ENCODE peak calls at places on chromosomes 1 and 21, in seven cellular contexts. O is mesendoderm, B is mesenchymal stem cell, W is IMR-90, J is neuronal stem cell, F is H9, T is H1. V is an unnamed sample.

GRCh38 chr21:29102791-29103257 is 27.6 kb upstream of the MAP3K7CL start:
- DNase-seq in O (no peak), B (peak; percentile 63), W (peak; percentile 61), J (no peak), F (no peak), T (no peak), V (no peak)

GRCh38 chr1:161706483-161707347 is at the start of gene FCRLA:
- DNase-seq in O (no peak), B (peak; percentile 97), W (peak; percentile 97), J (no peak), F (no peak), T (no peak), V (peak; percentile 9)

GRCh38 chr1:175733762-175734161 is 9.6 kb downstream of the TNR start:
- DNase-seq in O (no peak), B (no peak), W (no peak), J (no peak), F (no peak), T (no peak), V (no peak)

GRCh38 chr1:108704501-108704900 is 8.2 kb upstream of the FNDC7 start:
- DNase-seq in O (no peak), B (peak; percentile 78), W (peak; percentile 81), J (no peak), F (no peak), T (no peak), V (no peak)

GRCh38 chr1:157878059-157878458 is 36.5 kb upstream of the CD5L start:
- DNase-seq in O (peak; percentile 77), B (peak; percentile 19), W (peak; percentile 35), J (peak; percentile 2), F (peak; percentile 30), T (no peak), V (peak; percentile 34)

GRCh38 chr1:51058863-51059262 is 43.2 kb upstream of the C1orf185 start:
- DNase-seq in O (peak; percentile 25), B (peak; percentile 57), W (peak; percentile 37), J (no peak), F (peak; percentile 40), T (no peak), V (peak; percentile 35)

GRCh38 chr1:71294178-71294577 is 213.3 kb upstream of the ZRANB2 start:
- DNase-seq in O (no peak), B (no peak), W (peak; percentile 46), J (no peak), F (no peak), T (no peak), V (no peak)

GRCh38 chr1:43446388-43446740 is 7.4 kb downstream of the HYI start:
- DNase-seq in O (no peak), B (no peak), W (no peak), J (no peak), F (peak; percentile 21), T (no peak), V (peak; percentile 52)

GRCh38 chr1:108664426-108664950 is 3.6 kb upstream of the HENMT1 start:
- DNase-seq in O (no peak), B (no peak), W (no peak), J (no peak), F (no peak), T (no peak), V (no peak)

GRCh38 chr1:224500802-224501201 is 66.2 kb upstream of the WDR26 start:
- DNase-seq in O (no peak), B (no peak), W (no peak), J (no peak), F (no peak), T (no peak), V (no peak)

GRCh38 chr1:94039514-94039870 is 81.5 kb downstream of the ABCA4 start:
- DNase-seq in O (peak; percentile 86), B (peak; percentile 78), W (peak; percentile 62), J (peak; percentile 86), F (peak; percentile 75), T (peak; percentile 86), V (peak; percentile 35)

GRCh38 chr1:162988869-162989268 is 80.3 kb upstream of the RGS4 start:
- DNase-seq in O (peak; percentile 71), B (no peak), W (no peak), J (no peak), F (peak; percentile 48), T (peak; percentile 45), V (no peak)

GRCh38 chr1:24562625-24563024 is 6.7 kb downstream of the NCMAP start:
- DNase-seq in O (no peak), B (no peak), W (no peak), J (no peak), F (no peak), T (no peak), V (no peak)

GRCh38 chr1:2311184-2312032 is 79.9 kb downstream of the MORN1 start:
- DNase-seq in O (peak; percentile 88), B (peak; percentile 78), W (peak; percentile 58), J (no peak), F (peak; percentile 88), T (peak; percentile 83), V (peak; percentile 57)

GRCh38 chr1:32680642-32681041 is 21.9 kb downstream of the SYNC start:
- DNase-seq in O (no peak), B (no peak), W (no peak), J (no peak), F (no peak), T (no peak), V (no peak)

GRCh38 chr1:196875935-196876334 is 11.9 kb upstream of the CFHR4 start:
- DNase-seq in O (no peak), B (no peak), W (no peak), J (no peak), F (no peak), T (no peak), V (no peak)

GRCh38 chr1:196877964-196878363 is 9.9 kb upstream of the CFHR4 start:
- DNase-seq in O (peak; percentile 75), B (peak; percentile 1), W (peak; percentile 12), J (peak; percentile 24), F (peak; percentile 81), T (peak; percentile 60), V (no peak)

GRCh38 chr1:196873385-196873784 is 14.5 kb upstream of the CFHR4 start:
- DNase-seq in O (no peak), B (no peak), W (no peak), J (no peak), F (no peak), T (no peak), V (no peak)
- H2BK120ac ChIP-seq in O (no peak overlapping the region), B (no peak overlapping the region), W (no peak overlapping the region), J (no peak overlapping the region), F (no peak overlapping the region), T (no peak overlapping the region), V (no peak overlapping the region)

DNA sequence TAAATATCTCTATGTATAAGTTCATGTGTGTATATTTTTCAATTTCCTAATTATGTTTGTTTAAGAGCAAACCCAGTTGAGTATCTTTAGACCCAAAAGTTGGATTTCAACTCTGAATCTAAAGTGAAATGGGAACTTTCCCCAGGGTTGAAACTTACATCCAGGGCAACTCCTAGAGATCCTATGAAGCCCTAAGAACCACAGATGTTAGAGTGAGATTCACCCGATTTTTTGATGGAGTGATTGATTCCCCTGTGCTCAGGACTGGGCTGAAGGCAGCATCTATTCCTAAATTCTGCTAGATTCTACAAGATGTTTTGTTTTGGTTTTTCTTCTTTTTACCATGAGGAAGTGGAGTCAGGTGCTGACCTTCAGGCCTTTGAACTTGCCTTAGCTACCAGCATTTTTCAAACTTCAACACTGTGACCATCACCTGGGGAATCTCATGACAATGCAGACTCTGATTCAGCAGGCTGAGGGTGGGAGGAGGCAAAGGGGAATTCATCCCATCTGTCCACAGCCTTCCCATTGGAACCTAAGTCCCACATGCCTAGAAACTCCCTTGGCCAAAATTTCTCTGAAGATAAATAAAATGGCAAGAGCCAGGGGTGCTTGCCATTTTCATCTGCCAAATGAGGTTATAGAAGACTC is 145.5 kb downstream of the ETS2 start:
- DNase-seq in O (no peak), B (no peak), W (no peak), J (no peak), F (no peak), T (no peak), V (peak; percentile 81)
- H4K8ac ChIP-seq in O (no peak overlapping the region), B (peak overlapping the region; percentile 45), W (peak overlapping the region; percentile 9), J (no peak overlapping the region), F (no peak overlapping the region), T (no peak overlapping the region), V (no peak overlapping the region)

GRCh38 chr1:235930543-235930942 is 63.8 kb upstream of the LYST start:
- DNase-seq in O (peak; percentile 49), B (no peak), W (no peak), J (no peak), F (no peak), T (no peak), V (no peak)

GRCh38 chr1:235933483-235934116 is 66.9 kb upstream of the LYST start:
- DNase-seq in O (no peak), B (no peak), W (no peak), J (no peak), F (no peak), T (no peak), V (no peak)

GRCh38 chr1:235933017-235933416 is 66.3 kb upstream of the LYST start:
- DNase-seq in O (no peak), B (no peak), W (no peak), J (no peak), F (no peak), T (no peak), V (no peak)

GRCh38 chr1:235931181-235931738 is 64.6 kb upstream of the LYST start:
- DNase-seq in O (no peak), B (no peak), W (no peak), J (no peak), F (no peak), T (no peak), V (no peak)

GRCh38 chr1:235932090-235932510 is 65.4 kb upstream of the LYST start:
- DNase-seq in O (no peak), B (no peak), W (no peak), J (no peak), F (no peak), T (no peak), V (no peak)
- H3K4me2 ChIP-seq in O (no peak overlapping the region), B (no peak overlapping the region), W (no peak overlapping the region), J (no peak overlapping the region), F (no peak overlapping the region), T (no peak overlapping the region), V (no peak overlapping the region)

GRCh38 chr1:247443641-247444040 is 14.3 kb downstream of the OR2B11 start:
- DNase-seq in O (no peak), B (no peak), W (no peak), J (no peak), F (no peak), T (no peak), V (no peak)

GRCh38 chr1:247440001-247440620 is 17.8 kb downstream of the OR2B11 start:
- DNase-seq in O (no peak), B (no peak), W (no peak), J (no peak), F (no peak), T (no peak), V (no peak)

GRCh38 chr1:247441621-247442020 is 16.3 kb downstream of the OR2B11 start:
- DNase-seq in O (no peak), B (no peak), W (no peak), J (no peak), F (no peak), T (no peak), V (no peak)

GRCh38 chr1:247444571-247444970 is 13.3 kb downstream of the OR2B11 start:
- DNase-seq in O (no peak), B (no peak), W (no peak), J (no peak), F (no peak), T (peak; percentile 19), V (no peak)

DNA sequence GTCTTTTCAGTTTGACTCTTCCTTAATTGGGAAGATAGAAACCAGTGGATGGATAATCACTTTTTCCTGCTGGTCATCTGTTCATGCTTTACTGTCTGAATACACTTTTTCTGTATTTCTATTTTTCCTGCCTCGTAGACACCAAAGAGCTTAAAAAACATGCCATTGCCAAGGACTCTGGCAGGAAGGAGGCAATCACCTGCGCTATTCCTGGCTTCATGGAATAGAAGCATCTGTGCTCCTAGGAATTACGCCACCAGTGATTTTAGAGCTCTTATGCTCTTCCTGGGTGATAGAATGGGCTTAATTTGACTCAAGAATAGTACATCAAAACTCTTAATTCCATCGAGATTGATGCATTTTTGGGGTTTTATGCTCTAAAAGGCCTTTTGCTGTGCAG is 15.7 kb downstream of the OR2B11 start:
- DNase-seq in O (no peak), B (no peak), W (no peak), J (no peak), F (no peak), T (no peak), V (no peak)
- H2BK120ac ChIP-seq in O (no peak overlapping the region), B (no peak overlapping the region), W (no peak overlapping the region), J (no peak overlapping the region), F (no peak overlapping the region), T (no peak overlapping the region), V (no peak overlapping the region)

V was measured in trophoblast cell.